ENCODE peak calls at places on chromosomes 7 and 10, in ten cellular contexts. I is uterus, L is HepG2, D is A549, H is activated gamma-delta T cell treated with Interleukin-2 at 50 U/mL for 16 hours, N is neural crest cell, M is colonic mucosa, U is activated T-cell treated with anti-CD3 and anti-CD28 coated beads for 24 hours, X is ELR, T is T follicular helper cell. C is an unnamed sample.

GRCh38 chr7:20534543-20534942 is 80.9 kb upstream of the ABCB5 start:
- DNase-seq in I (no peak), L (no peak), D (no peak), H (no peak), N (no peak), M (no peak), U (no peak), X (no peak), T (no peak), C (no peak)

GRCh38 chr10:22365644-22366565 is 20.6 kb downstream of the SPAG6 start:
- DNase-seq in I (no peak), L (no peak), D (no peak), H (no peak), N (no peak), M (no peak), U (no peak), X (no peak), T (no peak), C (no peak)

GRCh38 chr10:93445097-93445960 is 36.8 kb downstream of the MYOF start:
- DNase-seq in I (peak; percentile 91), L (peak; percentile 97), D (peak; percentile 99), H (no peak), N (peak; percentile 66), M (peak; percentile 95), U (no peak), X (peak; percentile 87), T (no peak), C (peak; percentile 94)

GRCh38 chr7:112112822-112113255 is 93.4 kb downstream of the DOCK4 start:
- DNase-seq in I (peak; percentile 27), L (no peak), D (no peak), H (no peak), N (no peak), M (no peak), U (no peak), X (peak; percentile 72), T (no peak), C (no peak)

GRCh38 chr10:102167861-102168260 is 15.7 kb downstream of the NOLC1 start:
- DNase-seq in I (no peak), L (no peak), D (no peak), H (no peak), N (no peak), M (no peak), U (no peak), X (no peak), T (no peak), C (no peak)

GRCh38 chr7:26200113-26200443 is 468 bp downstream of the HNRNPA2B1 start:
- DNase-seq in I (peak; percentile 71), L (no peak), D (peak; percentile 69), H (peak; percentile 75), N (peak; percentile 59), M (peak; percentile 82), U (peak; percentile 70), X (peak; percentile 76), T (peak; percentile 71), C (peak; percentile 86)

GRCh38 chr7:47148541-47149207 is 433.2 kb downstream of the TNS3 start:
- DNase-seq in I (no peak), L (no peak), D (no peak), H (no peak), N (no peak), M (no peak), U (no peak), X (peak; percentile 36), T (no peak), C (no peak)

GRCh38 chr7:99975782-99976521 is at the start of gene AZGP1:
- DNase-seq in I (no peak), L (peak; percentile 95), D (no peak), H (no peak), N (no peak), M (no peak), U (no peak), X (peak; percentile 59), T (no peak), C (peak; percentile 42)

GRCh38 chr7:120218702-120219101 is 54.3 kb upstream of the KCND2 start:
- DNase-seq in I (peak; percentile 53), L (no peak), D (no peak), H (no peak), N (no peak), M (peak; percentile 21), U (no peak), X (no peak), T (no peak), C (peak; percentile 6)

GRCh38 chr10:114223066-114223465 is 16.0 kb upstream of the VWA2 start:
- DNase-seq in I (no peak), L (no peak), D (no peak), H (no peak), N (no peak), M (no peak), U (no peak), X (no peak), T (no peak), C (no peak)

GRCh38 chr10:100346765-100347567 is at the start of gene SCD:
- DNase-seq in I (peak; percentile 51), L (peak; percentile 92), D (peak; percentile 93), H (peak; percentile 72), N (peak; percentile 85), M (peak; percentile 88), U (peak; percentile 72), X (peak; percentile 78), T (peak; percentile 60), C (peak; percentile 78)

GRCh38 chr10:87541114-87541513 is 36.4 kb downstream of the MINPP1 start:
- DNase-seq in I (no peak), L (no peak), D (peak; percentile 21), H (no peak), N (no peak), M (no peak), U (no peak), X (peak; percentile 79), T (no peak), C (no peak)

GRCh38 chr10:43842496-43842895 is 193.8 kb upstream of the ZNF32 start:
- DNase-seq in I (no peak), L (no peak), D (no peak), H (no peak), N (no peak), M (no peak), U (no peak), X (no peak), T (no peak), C (no peak)

GRCh38 chr7:28587211-28587610 is 174.9 kb downstream of the CREB5 start:
- DNase-seq in I (no peak), L (no peak), D (no peak), H (no peak), N (no peak), M (no peak), U (no peak), X (peak; percentile 36), T (no peak), C (no peak)

GRCh38 chr10:88490216-88490980 is 92.7 kb downstream of the RNLS start:
- DNase-seq in I (no peak), L (no peak), D (no peak), H (no peak), N (no peak), M (no peak), U (no peak), X (no peak), T (no peak), C (no peak)

GRCh38 chr7:84139986-84140729 is 54.4 kb downstream of the SEMA3A start:
- DNase-seq in I (no peak), L (peak; percentile 79), D (no peak), H (no peak), N (no peak), M (no peak), U (no peak), X (peak; percentile 66), T (no peak), C (no peak)

GRCh38 chr7:99551329-99551728 is 585 bp downstream of the FAM200A start:
- DNase-seq in I (no peak), L (no peak), D (no peak), H (no peak), N (no peak), M (no peak), U (no peak), X (no peak), T (no peak), C (peak; percentile 30)

GRCh38 chr10:85734791-85735190 is 631.8 kb downstream of the GRID1 start:
- DNase-seq in I (no peak), L (no peak), D (no peak), H (no peak), N (no peak), M (no peak), U (no peak), X (no peak), T (no peak), C (no peak)

GRCh38 chr10:99394256-99394655 is 36.2 kb downstream of the GOT1 start:
- DNase-seq in I (no peak), L (no peak), D (no peak), H (no peak), N (no peak), M (no peak), U (no peak), X (no peak), T (no peak), C (no peak)

GRCh38 chr10:127089446-127089845 is 106.9 kb downstream of the INSYN2A start:
- DNase-seq in I (no peak), L (no peak), D (no peak), H (no peak), N (no peak), M (no peak), U (no peak), X (no peak), T (no peak), C (no peak)

GRCh38 chr10:45673074-45673628 is 579 bp upstream of the ZFAND4 start:
- DNase-seq in I (no peak), L (peak; percentile 37), D (peak; percentile 24), H (no peak), N (no peak), M (peak; percentile 29), U (no peak), X (peak; percentile 5), T (no peak), C (no peak)

GRCh38 chr10:75925999-75926398 is 494.6 kb downstream of the LRMDA start:
- DNase-seq in I (no peak), L (no peak), D (no peak), H (no peak), N (no peak), M (no peak), U (no peak), X (no peak), T (no peak), C (no peak)

GRCh38 chr10:45035673-45036072 is 35.0 kb downstream of the ZNF22 start:
- DNase-seq in I (no peak), L (no peak), D (no peak), H (no peak), N (no peak), M (no peak), U (no peak), X (no peak), T (no peak), C (no peak)

GRCh38 chr10:86254081-86254480 is 112.5 kb downstream of the GRID1 start:
- DNase-seq in I (no peak), L (no peak), D (no peak), H (no peak), N (no peak), M (no peak), U (no peak), X (no peak), T (no peak), C (no peak)

GRCh38 chr10:132112611-132113010 is 46.9 kb downstream of the JAKMIP3 start:
- DNase-seq in I (peak; percentile 10), L (no peak), D (no peak), H (peak; percentile 2), N (no peak), M (no peak), U (no peak), X (no peak), T (no peak), C (no peak)

GRCh38 chr10:121662945-121663917 is 65.0 kb upstream of the FGFR2 start:
- DNase-seq in I (no peak), L (no peak), D (peak; percentile 25), H (no peak), N (peak; percentile 61), M (peak; percentile 37), U (no peak), X (no peak), T (no peak), C (peak; percentile 55)

GRCh38 chr7:54159088-54159487 is 383.1 kb upstream of the VSTM2A start:
- DNase-seq in I (no peak), L (no peak), D (no peak), H (no peak), N (no peak), M (no peak), U (no peak), X (no peak), T (no peak), C (no peak)

GRCh38 chr7:80324032-80324431 is 187.8 kb downstream of the GNAT3 start:
- DNase-seq in I (no peak), L (no peak), D (no peak), H (no peak), N (no peak), M (no peak), U (no peak), X (peak; percentile 96), T (no peak), C (no peak)

C was measured in mucosa of descending colon.